ENCODE peak calls at places on chromosomes 12 and 14, in eight cellular contexts. H, M, S, G, P, K, E and F are unnamed samples.

GRCh38 chr12:2239376-2240010 is 186.7 kb downstream of the CACNA1C start:
- DNase-seq in H (no peak), M (no peak), S (no peak), G (no peak), P (no peak), K (no peak), E (no peak), F (no peak)

GRCh38 chr14:35740215-35740614 is 68.9 kb downstream of the RALGAPA1 start:
- DNase-seq in H (no peak), M (no peak), S (no peak), G (no peak), P (no peak), K (no peak), E (no peak), F (no peak)

GRCh38 chr12:106147956-106148355 is 9.2 kb upstream of the NUAK1 start:
- DNase-seq in H (no peak), M (peak), S (no peak), G (no peak), P (no peak), K (no peak), E (no peak), F (no peak)

GRCh38 chr12:114245555-114245954 is 160.4 kb downstream of the TBX5 start:
- DNase-seq in H (no peak), M (no peak), S (peak), G (no peak), P (no peak), K (no peak), E (no peak), F (no peak)

GRCh38 chr14:34733245-34733644 is 18.9 kb upstream of the CFL2 start:
- DNase-seq in H (no peak), M (no peak), S (peak), G (no peak), P (no peak), K (no peak), E (peak), F (no peak)

GRCh38 chr12:26868505-26869494 is 35.8 kb upstream of the ITPR2 start:
- DNase-seq in H (no peak), M (no peak), S (no peak), G (no peak), P (no peak), K (no peak), E (no peak), F (no peak)

GRCh38 chr12:65779091-65779642 is 45.1 kb upstream of the HMGA2 start:
- DNase-seq in H (peak), M (no peak), S (peak), G (no peak), P (no peak), K (no peak), E (peak), F (no peak)

GRCh38 chr12:14635776-14636175 is 60.6 kb downstream of the GUCY2C start:
- DNase-seq in H (no peak), M (no peak), S (peak), G (no peak), P (no peak), K (no peak), E (peak), F (no peak)

GRCh38 chr12:68479832-68480291 is 130.8 kb upstream of the RAP1B start:
- DNase-seq in H (no peak), M (no peak), S (peak), G (no peak), P (no peak), K (no peak), E (peak), F (no peak)

GRCh38 chr14:69997849-69998248 is 118.6 kb downstream of the SMOC1 start:
- DNase-seq in H (no peak), M (peak), S (peak), G (peak), P (no peak), K (no peak), E (peak), F (no peak)

GRCh38 chr14:70086685-70087379 is 101.9 kb downstream of the SLC8A3 start:
- DNase-seq in H (peak), M (no peak), S (peak), G (no peak), P (no peak), K (no peak), E (peak), F (peak)

GRCh38 chr12:84174115-84174514 is 738.5 kb downstream of the SLC6A15 start:
- DNase-seq in H (no peak), M (no peak), S (no peak), G (no peak), P (no peak), K (no peak), E (no peak), F (no peak)

GRCh38 chr12:84172823-84173424 is 739.7 kb downstream of the SLC6A15 start:
- DNase-seq in H (no peak), M (no peak), S (no peak), G (no peak), P (no peak), K (no peak), E (no peak), F (no peak)
- H3K4me3 ChIP-seq in H (no peak), M (no peak), S (no peak), G (no peak), P (no peak), K (no peak), E (no peak), F (no peak)

GRCh38 chr14:28765907-28766504 is 581 bp upstream of the FOXG1 start:
- DNase-seq in H (no peak), M (no peak), S (peak), G (no peak), P (no peak), K (no peak), E (peak), F (no peak)

GRCh38 chr14:28762290-28762948 is 4.2 kb upstream of the FOXG1 start:
- DNase-seq in H (no peak), M (no peak), S (no peak), G (no peak), P (no peak), K (no peak), E (peak), F (no peak)

GRCh38 chr14:28765169-28765906 is 1.2 kb upstream of the FOXG1 start:
- DNase-seq in H (no peak), M (no peak), S (peak), G (no peak), P (no peak), K (no peak), E (peak), F (no peak)

GRCh38 chr14:28762949-28763313 is 3.7 kb upstream of the FOXG1 start:
- DNase-seq in H (no peak), M (no peak), S (no peak), G (no peak), P (no peak), K (no peak), E (no peak), F (no peak)

DNA sequence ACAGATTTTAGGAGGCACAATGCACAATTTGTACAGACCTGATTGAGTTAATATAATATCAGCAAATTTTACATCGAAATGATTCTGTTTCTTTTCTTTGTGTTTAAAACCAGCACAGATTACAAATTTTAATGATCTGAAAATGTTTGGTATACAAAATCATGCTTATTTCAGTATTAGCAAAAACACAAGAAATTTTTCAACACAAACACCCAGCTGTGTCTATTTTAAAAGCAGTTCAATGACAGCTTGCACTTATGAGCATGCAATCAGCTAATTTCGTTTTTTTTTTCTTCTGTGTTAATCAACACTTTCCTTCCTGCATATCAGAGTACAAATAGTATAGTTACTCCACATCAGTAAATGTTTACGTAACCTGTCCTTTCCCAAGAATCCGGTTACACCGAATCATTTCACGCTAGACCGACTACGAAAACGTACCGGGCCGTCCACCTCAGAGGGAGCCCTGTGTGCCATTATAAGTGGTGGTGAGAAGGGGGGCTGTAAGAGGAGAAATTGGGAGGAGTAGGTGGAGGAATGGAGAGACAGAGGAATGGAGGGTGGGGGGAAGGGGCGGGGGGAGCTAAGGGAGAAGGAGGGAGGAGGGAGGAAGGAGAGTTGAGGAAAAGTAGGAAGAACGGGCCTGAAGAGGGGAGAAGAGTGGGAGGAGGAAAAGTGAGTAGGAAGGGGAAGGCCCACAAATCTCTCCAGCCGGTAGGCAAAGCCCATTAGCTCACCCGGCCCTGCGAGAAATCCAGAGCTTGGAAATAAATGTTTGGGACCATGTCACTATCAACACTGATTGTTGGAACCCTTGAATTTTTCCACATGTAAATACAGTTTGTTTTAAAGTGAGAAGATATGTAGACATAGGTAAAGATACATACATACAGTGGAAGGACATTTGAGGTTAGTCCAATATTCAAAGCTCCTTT is 2.4 kb upstream of the FOXG1 start:
- DNase-seq in H (no peak), M (no peak), S (no peak), G (no peak), P (no peak), K (no peak), E (peak), F (no peak)
- H3K4me3 ChIP-seq in H (no peak), M (no peak), S (no peak), G (no peak), P (no peak), K (no peak), E (peak), F (no peak)

GRCh38 chr14:104030958-104031357 is 54.5 kb upstream of the ASPG start:
- DNase-seq in H (no peak), M (no peak), S (no peak), G (no peak), P (no peak), K (no peak), E (no peak), F (no peak)
- H3K4me3 ChIP-seq in H (no peak), M (no peak), S (no peak), G (no peak), P (no peak), K (no peak), E (no peak), F (no peak)

GRCh38 chr12:70550180-70550577 is 87.0 kb downstream of the PTPRB start:
- DNase-seq in H (no peak), M (no peak), S (no peak), G (no peak), P (no peak), K (no peak), E (no peak), F (no peak)
- H3K4me3 ChIP-seq in H (no peak), M (no peak), S (no peak), G (no peak), P (no peak), K (no peak), E (no peak), F (no peak)

GRCh38 chr14:82720931-82721330 is 1187.3 kb upstream of the SEL1L start:
- DNase-seq in H (no peak), M (no peak), S (no peak), G (no peak), P (no peak), K (no peak), E (peak), F (no peak)
- H3K4me3 ChIP-seq in H (no peak), M (no peak), S (no peak), G (no peak), P (no peak), K (no peak), E (no peak), F (no peak)